ENCODE peak calls at places on chromosome 18, in six cellular contexts. One of them, this sample, is unnamed.

GRCh38 chr18:63962137-63962536 is 7.7 kb upstream of the SERPINB8 start:
- DNase-seq in IMR-90: no peak
- DNase-seq in neuronal stem cell: no peak
- DNase-seq in H1: no peak
- DNase-seq in trophoblast cell: no peak
- DNase-seq in mesenchymal stem cell: no peak
- DNase-seq in this sample: no peak

GRCh38 chr18:32343634-32344033 is 127.0 kb downstream of the GAREM1 start:
- DNase-seq in IMR-90: no peak
- DNase-seq in neuronal stem cell: no peak
- DNase-seq in H1: no peak
- DNase-seq in trophoblast cell: no peak
- DNase-seq in mesenchymal stem cell: no peak
- DNase-seq in this sample: no peak

GRCh38 chr18:58213931-58214431 is 170.0 kb downstream of the NEDD4L start:
- DNase-seq in IMR-90: peak
- DNase-seq in neuronal stem cell: no peak
- DNase-seq in H1: no peak
- DNase-seq in trophoblast cell: no peak
- DNase-seq in mesenchymal stem cell: peak
- DNase-seq in this sample: peak

GRCh38 chr18:80229342-80229741 is 18.0 kb downstream of the PARD6G start:
- DNase-seq in IMR-90: no peak
- DNase-seq in neuronal stem cell: no peak
- DNase-seq in H1: no peak
- DNase-seq in trophoblast cell: no peak
- DNase-seq in mesenchymal stem cell: no peak
- DNase-seq in this sample: no peak

GRCh38 chr18:73577365-73577764 is 570.3 kb downstream of the FBXO15 start:
- DNase-seq in IMR-90: peak
- DNase-seq in neuronal stem cell: no peak
- DNase-seq in H1: no peak
- DNase-seq in trophoblast cell: no peak
- DNase-seq in mesenchymal stem cell: no peak
- DNase-seq in this sample: no peak

GRCh38 chr18:7514796-7515440 is 52.2 kb upstream of the PTPRM start:
- DNase-seq in IMR-90: no peak
- DNase-seq in neuronal stem cell: peak
- DNase-seq in H1: no peak
- DNase-seq in trophoblast cell: no peak
- DNase-seq in mesenchymal stem cell: no peak
- DNase-seq in this sample: peak

GRCh38 chr18:11991021-11991770 is 9.9 kb downstream of the IMPA2 start:
- DNase-seq in IMR-90: no peak
- DNase-seq in neuronal stem cell: no peak
- DNase-seq in H1: no peak
- DNase-seq in trophoblast cell: no peak
- DNase-seq in mesenchymal stem cell: no peak
- DNase-seq in this sample: no peak

GRCh38 chr18:35267161-35267651 is 22.8 kb downstream of the ZSCAN30 start:
- DNase-seq in IMR-90: no peak
- DNase-seq in neuronal stem cell: no peak
- DNase-seq in H1: no peak
- DNase-seq in trophoblast cell: peak
- DNase-seq in mesenchymal stem cell: no peak
- DNase-seq in this sample: no peak

GRCh38 chr18:79547413-79548076 is 132.1 kb upstream of the CTDP1 start:
- DNase-seq in IMR-90: no peak
- DNase-seq in neuronal stem cell: no peak
- DNase-seq in H1: no peak
- DNase-seq in trophoblast cell: no peak
- DNase-seq in mesenchymal stem cell: no peak
- DNase-seq in this sample: no peak

GRCh38 chr18:76491801-76492668 is 3.0 kb downstream of the ZNF516 start:
- DNase-seq in IMR-90: peak
- DNase-seq in neuronal stem cell: peak
- DNase-seq in H1: no peak
- DNase-seq in trophoblast cell: peak
- DNase-seq in mesenchymal stem cell: peak
- DNase-seq in this sample: peak

GRCh38 chr18:23668731-23669130 is 6.0 kb upstream of the ANKRD29 start:
- DNase-seq in IMR-90: no peak
- DNase-seq in neuronal stem cell: no peak
- DNase-seq in H1: no peak
- DNase-seq in trophoblast cell: no peak
- DNase-seq in mesenchymal stem cell: no peak
- DNase-seq in this sample: no peak

GRCh38 chr18:1906421-1906820 is 664.9 kb downstream of the METTL4 start:
- DNase-seq in IMR-90: no peak
- DNase-seq in neuronal stem cell: no peak
- DNase-seq in H1: no peak
- DNase-seq in trophoblast cell: no peak
- DNase-seq in mesenchymal stem cell: no peak
- DNase-seq in this sample: no peak

GRCh38 chr18:22943847-22944246 is 10.7 kb downstream of the RBBP8 start:
- DNase-seq in IMR-90: no peak
- DNase-seq in neuronal stem cell: no peak
- DNase-seq in H1: no peak
- DNase-seq in trophoblast cell: no peak
- DNase-seq in mesenchymal stem cell: no peak
- DNase-seq in this sample: no peak

GRCh38 chr18:58095655-58096054 is 51.6 kb downstream of the NEDD4L start:
- DNase-seq in IMR-90: no peak
- DNase-seq in neuronal stem cell: no peak
- DNase-seq in H1: no peak
- DNase-seq in trophoblast cell: no peak
- DNase-seq in mesenchymal stem cell: no peak
- DNase-seq in this sample: no peak

GRCh38 chr18:33606621-33607020 is 28.6 kb downstream of the ASXL3 start:
- DNase-seq in IMR-90: no peak
- DNase-seq in neuronal stem cell: peak
- DNase-seq in H1: no peak
- DNase-seq in trophoblast cell: no peak
- DNase-seq in mesenchymal stem cell: no peak
- DNase-seq in this sample: peak

GRCh38 chr18:79208882-79209281 is 139.7 kb downstream of the ATP9B start:
- DNase-seq in IMR-90: no peak
- DNase-seq in neuronal stem cell: no peak
- DNase-seq in H1: no peak
- DNase-seq in trophoblast cell: no peak
- DNase-seq in mesenchymal stem cell: no peak
- DNase-seq in this sample: no peak

GRCh38 chr18:74488354-74488753 is 7.8 kb upstream of the CNDP2 start:
- DNase-seq in IMR-90: no peak
- DNase-seq in neuronal stem cell: no peak
- DNase-seq in H1: no peak
- DNase-seq in trophoblast cell: no peak
- DNase-seq in mesenchymal stem cell: no peak
- DNase-seq in this sample: no peak

GRCh38 chr18:69948919-69949537 is 1.4 kb upstream of the CD226 start:
- DNase-seq in IMR-90: peak
- DNase-seq in neuronal stem cell: no peak
- DNase-seq in H1: no peak
- DNase-seq in trophoblast cell: peak
- DNase-seq in mesenchymal stem cell: no peak
- DNase-seq in this sample: peak

GRCh38 chr18:31658670-31659573 is 25.5 kb downstream of the B4GALT6 start:
- DNase-seq in IMR-90: no peak
- DNase-seq in neuronal stem cell: no peak
- DNase-seq in H1: no peak
- DNase-seq in trophoblast cell: peak
- DNase-seq in mesenchymal stem cell: peak
- DNase-seq in this sample: no peak

GRCh38 chr18:12747530-12748315 is 44.9 kb downstream of the PSMG2 start:
- DNase-seq in IMR-90: peak
- DNase-seq in neuronal stem cell: no peak
- DNase-seq in H1: no peak
- DNase-seq in trophoblast cell: no peak
- DNase-seq in mesenchymal stem cell: no peak
- DNase-seq in this sample: no peak

GRCh38 chr18:39969813-39970494 is 1985.1 kb upstream of the PIK3C3 start:
- DNase-seq in IMR-90: no peak
- DNase-seq in neuronal stem cell: no peak
- DNase-seq in H1: no peak
- DNase-seq in trophoblast cell: peak
- DNase-seq in mesenchymal stem cell: no peak
- DNase-seq in this sample: no peak

GRCh38 chr18:13879937-13880336 is 35.4 kb downstream of the MC2R start:
- DNase-seq in IMR-90: no peak
- DNase-seq in neuronal stem cell: no peak
- DNase-seq in H1: no peak
- DNase-seq in trophoblast cell: no peak
- DNase-seq in mesenchymal stem cell: no peak
- DNase-seq in this sample: no peak

GRCh38 chr18:51711298-51711889 is 513.9 kb upstream of the MEX3C start:
- DNase-seq in IMR-90: no peak
- DNase-seq in neuronal stem cell: no peak
- DNase-seq in H1: no peak
- DNase-seq in trophoblast cell: no peak
- DNase-seq in mesenchymal stem cell: no peak
- DNase-seq in this sample: no peak

GRCh38 chr18:68555935-68556334 is 159.0 kb downstream of the TMX3 start:
- DNase-seq in IMR-90: peak
- DNase-seq in neuronal stem cell: no peak
- DNase-seq in H1: no peak
- DNase-seq in trophoblast cell: peak
- DNase-seq in mesenchymal stem cell: no peak
- DNase-seq in this sample: peak

GRCh38 chr18:49971462-49971861 is 158.1 kb upstream of the ACAA2 start:
- DNase-seq in IMR-90: no peak
- DNase-seq in neuronal stem cell: no peak
- DNase-seq in H1: no peak
- DNase-seq in trophoblast cell: peak
- DNase-seq in mesenchymal stem cell: no peak
- DNase-seq in this sample: peak
- H3K23ac ChIP-seq in IMR-90: no peak
- H3K23ac ChIP-seq in neuronal stem cell: no peak
- H3K23ac ChIP-seq in H1: no peak
- H3K23ac ChIP-seq in trophoblast cell: no peak
- H3K23ac ChIP-seq in mesenchymal stem cell: no peak
- H3K23ac ChIP-seq in this sample: no peak

DNA sequence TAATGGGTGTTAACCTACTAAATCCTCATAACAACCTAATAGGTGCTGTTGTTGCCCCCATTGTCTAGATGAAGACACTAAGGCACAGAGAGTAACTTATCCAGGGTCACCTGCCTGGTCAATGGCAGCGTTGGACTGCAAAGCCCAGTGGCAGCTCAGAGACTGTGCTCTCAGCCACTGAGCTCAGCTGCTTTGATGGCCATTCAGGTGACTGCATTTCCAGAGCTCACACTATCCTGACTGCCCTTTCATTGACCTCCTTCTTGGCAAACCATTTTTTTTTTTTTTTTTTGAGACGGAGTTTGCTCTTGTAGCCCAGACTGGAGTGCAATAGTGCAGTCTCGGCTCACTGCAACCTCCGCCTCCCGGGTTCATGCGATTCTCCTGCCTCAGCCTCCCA is 115.2 kb downstream of the MAPK4 start:
- DNase-seq in IMR-90: no peak
- DNase-seq in neuronal stem cell: no peak
- DNase-seq in H1: no peak
- DNase-seq in trophoblast cell: no peak
- DNase-seq in mesenchymal stem cell: no peak
- DNase-seq in this sample: no peak
- H3K4me3 ChIP-seq in IMR-90: no peak
- H3K4me3 ChIP-seq in neuronal stem cell: no peak
- H3K4me3 ChIP-seq in H1: no peak
- H3K4me3 ChIP-seq in trophoblast cell: no peak
- H3K4me3 ChIP-seq in mesenchymal stem cell: no peak
- H3K4me3 ChIP-seq in this sample: no peak

GRCh38 chr18:62741118-62741566 is 25.8 kb downstream of the PHLPP1 start:
- DNase-seq in IMR-90: peak
- DNase-seq in neuronal stem cell: no peak
- DNase-seq in H1: no peak
- DNase-seq in trophoblast cell: peak
- DNase-seq in mesenchymal stem cell: peak
- DNase-seq in this sample: peak
- H3K23ac ChIP-seq in IMR-90: no peak
- H3K23ac ChIP-seq in neuronal stem cell: no peak
- H3K23ac ChIP-seq in H1: no peak
- H3K23ac ChIP-seq in trophoblast cell: no peak
- H3K23ac ChIP-seq in mesenchymal stem cell: no peak
- H3K23ac ChIP-seq in this sample: no peak

GRCh38 chr18:3596324-3597158 is 146.6 kb downstream of the TGIF1 start:
- DNase-seq in IMR-90: peak
- DNase-seq in neuronal stem cell: no peak
- DNase-seq in H1: no peak
- DNase-seq in trophoblast cell: peak
- DNase-seq in mesenchymal stem cell: peak
- DNase-seq in this sample: peak
- H3K4me3 ChIP-seq in IMR-90: no peak
- H3K4me3 ChIP-seq in neuronal stem cell: no peak
- H3K4me3 ChIP-seq in H1: no peak
- H3K4me3 ChIP-seq in trophoblast cell: peak
- H3K4me3 ChIP-seq in mesenchymal stem cell: peak
- H3K4me3 ChIP-seq in this sample: no peak

This sample was measured in mesendoderm.